ENCODE peak calls at places on chromosomes 1 and 21, in ten cellular contexts. P, T, W, O, I, S, U, G, J and X are unnamed samples.

GRCh38 chr1:35032384-35032739 is 617 bp upstream of the ZMYM6 start:
- DNase-seq in I (no peak), S (no peak), O (no peak), G (no peak), U (no peak), P (no peak), T (no peak), J (no peak), W (no peak), X (no peak)

GRCh38 chr1:25031601-25031965 is 101.5 kb upstream of the RUNX3 start:
- DNase-seq in P (no peak), U (no peak), W (no peak), O (peak), T (no peak), J (peak), I (no peak), G (no peak), S (no peak), X (peak)

GRCh38 chr1:206911064-206911663 is 10.6 kb downstream of the FCMR start:
- DNase-seq in J (peak), G (peak), T (no peak), W (no peak), I (no peak), U (peak), O (peak), P (no peak), S (no peak), X (peak)

GRCh38 chr1:110690966-110691365 is 16.2 kb upstream of the KCNA3 start:
- DNase-seq in O (no peak), W (no peak), G (no peak), S (no peak), J (no peak), I (no peak), P (no peak), U (no peak), T (no peak), X (no peak)

GRCh38 chr21:42012763-42013329 is 2.7 kb upstream of the ZBTB21 start:
- DNase-seq in O (no peak), J (no peak), I (no peak), U (no peak), W (no peak), G (no peak), S (no peak), P (no peak), T (no peak), X (no peak)

GRCh38 chr21:45146801-45147200 is 72.4 kb downstream of the ADARB1 start:
- DNase-seq in G (no peak), J (no peak), P (no peak), W (no peak), S (no peak), T (no peak), O (no peak), I (no peak), U (no peak), X (no peak)

GRCh38 chr1:12627308-12627707 is 9.3 kb upstream of the DHRS3 start:
- DNase-seq in W (no peak), I (no peak), O (no peak), P (no peak), S (no peak), T (no peak), U (no peak), G (no peak), J (no peak), X (no peak)

GRCh38 chr1:7447736-7448135 is 323.4 kb upstream of the VAMP3 start:
- DNase-seq in W (no peak), U (no peak), S (no peak), P (no peak), G (no peak), J (no peak), I (no peak), O (no peak), T (no peak), X (no peak)

GRCh38 chr1:211741799-211742198 is 66.4 kb upstream of the NEK2 start:
- DNase-seq in W (no peak), S (no peak), T (no peak), I (no peak), U (no peak), J (no peak), O (no peak), P (no peak), G (no peak), X (no peak)

GRCh38 chr1:224287714-224288113 is 42.3 kb downstream of the NVL start:
- DNase-seq in G (no peak), T (no peak), J (no peak), W (no peak), P (peak), S (no peak), U (no peak), I (peak), O (no peak), X (no peak)

GRCh38 chr21:29360799-29361765 is 62.4 kb downstream of the BACH1 start:
- DNase-seq in P (no peak), G (peak), I (no peak), S (no peak), T (no peak), W (no peak), J (no peak), O (no peak), U (peak), X (no peak)
- TF ChIP-seq CTCF in P (peak), G (peak), I (no peak), S (peak), T (peak), W (peak), J (no peak), O (no peak), U (no peak), X (no peak)

GRCh38 chr1:15153184-15153841 is at the start of gene TMEM51:
- DNase-seq in G (peak), J (peak), W (no peak), P (peak), S (peak), U (peak), T (peak), I (no peak), O (peak), X (peak)
- TF ChIP-seq CTCF in G (no peak), J (no peak), W (no peak), P (no peak), S (no peak), U (no peak), T (no peak), I (no peak), O (no peak), X (no peak)

GRCh38 chr1:160620942-160621632 is 25.8 kb downstream of the SLAMF1 start:
- DNase-seq in T (no peak), G (no peak), U (no peak), I (peak), P (no peak), O (no peak), S (no peak), J (no peak), W (no peak), X (no peak)

GRCh38 chr1:160619742-160620277 is 27.0 kb downstream of the SLAMF1 start:
- DNase-seq in G (no peak), P (no peak), J (no peak), U (no peak), I (peak), O (no peak), W (no peak), S (no peak), T (no peak), X (no peak)

GRCh38 chr1:160621633-160622413 is 25.0 kb downstream of the SLAMF1 start:
- DNase-seq in I (peak), J (no peak), O (no peak), T (no peak), U (no peak), G (no peak), W (no peak), S (no peak), P (no peak), X (no peak)

GRCh38 chr1:160618327-160618726 is 28.5 kb downstream of the SLAMF1 start:
- DNase-seq in P (no peak), I (peak), W (no peak), O (no peak), G (no peak), J (no peak), U (no peak), S (no peak), T (no peak), X (no peak)

DNA sequence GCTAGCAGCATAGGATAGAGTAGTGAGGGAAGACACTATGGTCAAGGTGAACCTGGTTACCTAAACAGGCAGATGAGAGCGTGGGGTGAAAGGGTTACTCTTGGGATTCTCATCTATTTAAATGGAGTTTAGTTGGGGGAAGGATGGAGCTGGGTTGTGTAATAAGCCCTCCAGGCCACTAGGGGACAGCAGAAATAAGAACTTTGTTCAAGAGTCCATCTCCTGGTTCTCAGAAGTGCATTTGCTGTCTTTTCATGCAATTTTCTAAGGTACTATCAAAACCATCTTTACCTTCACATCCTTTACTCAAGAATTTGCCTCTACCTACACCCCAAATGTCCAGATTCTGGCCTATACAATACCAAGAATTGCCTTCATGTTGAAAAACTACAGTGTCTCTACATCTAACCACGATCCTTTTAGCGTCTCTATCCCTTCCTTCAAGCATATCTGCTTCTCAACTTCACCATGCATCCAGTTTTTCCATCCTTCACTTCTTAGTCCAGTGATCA is 28.0 kb downstream of the SLAMF1 start:
- DNase-seq in G (no peak), I (peak), P (no peak), J (no peak), T (peak), S (no peak), W (no peak), U (no peak), O (no peak), X (no peak)
- TF ChIP-seq CTCF in G (peak), I (peak), P (peak), J (peak), T (peak), S (peak), W (peak), U (no peak), O (peak), X (peak)

GRCh38 chr1:74716822-74717221 is 16.0 kb downstream of the CRYZ start:
- DNase-seq in W (no peak), S (no peak), J (no peak), G (no peak), I (no peak), U (no peak), O (no peak), P (no peak), T (no peak), X (no peak)
- TF ChIP-seq CTCF in W (no peak), S (no peak), J (no peak), G (no peak), I (no peak), U (no peak), O (no peak), P (no peak), T (no peak), X (no peak)

DNA sequence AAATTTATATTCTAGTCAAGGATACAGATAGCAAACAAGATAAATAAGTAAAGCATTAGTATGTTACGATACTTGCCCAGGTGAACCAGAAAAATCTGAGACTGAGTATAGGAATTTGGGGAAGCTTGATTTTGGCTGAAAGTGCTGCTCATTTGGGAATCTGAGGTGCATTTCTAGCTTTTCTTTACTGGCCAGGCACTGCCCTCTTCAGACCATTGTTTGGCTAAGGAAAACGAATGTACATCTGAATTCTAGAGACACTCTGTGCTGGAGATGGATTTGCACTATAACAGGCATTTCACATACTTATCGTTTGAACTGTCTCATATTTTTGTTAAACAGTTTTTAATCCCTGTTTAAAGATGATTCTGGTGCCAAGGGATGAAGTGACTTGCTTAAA is 23.4 kb downstream of the ARID1A start:
- DNase-seq in W (no peak), G (no peak), T (no peak), J (no peak), O (no peak), I (no peak), P (no peak), U (no peak), S (no peak), X (no peak)
- TF ChIP-seq CTCF in W (no peak), G (peak), T (no peak), J (peak), O (peak), I (no peak), P (no peak), U (peak), S (no peak), X (no peak)

DNA sequence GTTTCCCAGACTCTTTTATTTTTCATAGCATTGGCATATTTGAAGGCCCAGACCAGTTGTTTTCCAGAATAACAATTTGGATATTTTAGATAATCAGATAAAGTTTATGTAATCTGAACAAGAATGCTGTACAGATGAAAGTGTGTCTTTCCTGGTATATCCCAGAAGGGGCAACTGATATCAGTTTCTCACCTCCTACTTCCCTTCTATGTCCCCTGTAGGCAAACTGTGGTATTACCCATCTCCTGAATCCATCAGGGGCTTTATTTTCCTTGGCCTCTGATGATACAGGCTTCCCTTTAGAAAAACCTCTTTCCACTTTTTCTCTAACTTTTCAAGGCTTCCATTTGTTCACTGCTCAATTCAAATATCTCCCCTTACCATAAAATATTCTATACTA is 87.5 kb upstream of the RGS1 start:
- DNase-seq in P (no peak), I (no peak), U (no peak), S (no peak), J (no peak), O (no peak), T (no peak), W (no peak), G (no peak), X (no peak)
- TF ChIP-seq CTCF in P (peak), I (peak), U (peak), S (peak), J (no peak), O (no peak), T (peak), W (no peak), G (no peak), X (no peak)

DNA sequence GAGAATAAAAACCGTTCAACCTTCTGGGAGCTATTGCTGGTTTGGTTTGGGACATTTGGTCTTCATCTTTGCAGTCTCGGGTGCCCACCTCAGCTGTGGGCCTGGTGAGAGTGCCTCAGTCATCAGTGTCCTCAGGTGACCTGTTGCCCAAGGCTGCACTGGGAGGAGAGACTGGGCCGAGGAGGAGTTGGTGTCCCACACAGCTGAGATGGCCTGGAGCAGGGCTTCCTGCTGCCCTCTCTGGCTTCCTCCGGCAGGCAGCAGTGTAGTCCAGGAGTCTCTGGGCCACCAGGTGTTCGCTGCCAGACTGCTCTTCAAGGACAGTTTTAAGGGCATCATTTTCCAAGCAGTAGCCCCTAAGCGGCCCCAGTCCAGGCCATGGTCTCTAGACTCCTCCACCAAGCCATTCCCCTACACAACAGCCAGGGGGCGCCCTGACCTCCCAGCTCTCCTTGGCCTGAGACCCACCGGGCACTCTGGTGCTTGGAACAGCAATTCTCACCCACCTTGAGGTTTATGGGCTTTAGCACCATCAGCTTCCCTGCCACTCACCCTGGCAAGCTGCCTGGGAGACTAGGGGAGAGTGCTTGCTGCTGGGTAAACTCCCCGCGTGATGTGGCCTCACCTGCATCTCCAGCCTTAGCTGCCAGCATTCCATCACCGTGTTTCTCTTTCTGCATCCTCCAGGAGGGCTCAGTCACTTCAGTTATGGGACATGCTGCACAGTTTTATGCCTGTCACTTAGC is 9.1 kb upstream of the SYTL1 start:
- DNase-seq in O (peak), W (no peak), G (peak), I (no peak), T (peak), S (peak), J (peak), U (peak), P (peak), X (peak)
- TF ChIP-seq CTCF in O (peak), W (peak), G (peak), I (peak), T (peak), S (peak), J (peak), U (peak), P (peak), X (peak)

GRCh38 chr1:197141556-197141955 is 4.9 kb downstream of the ASPM start:
- DNase-seq in J (peak), G (no peak), I (no peak), U (no peak), O (no peak), W (no peak), T (no peak), P (no peak), S (no peak), X (no peak)
- TF ChIP-seq CTCF in J (no peak), G (no peak), I (no peak), U (no peak), O (no peak), W (no peak), T (no peak), P (no peak), S (no peak), X (no peak)

GRCh38 chr1:201468501-201468843 is 516 bp downstream of the PHLDA3 start:
- DNase-seq in W (peak), S (peak), U (no peak), J (no peak), O (peak), I (no peak), P (peak), T (peak), G (no peak), X (peak)
- TF ChIP-seq CTCF in W (no peak), S (no peak), U (no peak), J (no peak), O (peak), I (no peak), P (no peak), T (no peak), G (no peak), X (no peak)

DNA sequence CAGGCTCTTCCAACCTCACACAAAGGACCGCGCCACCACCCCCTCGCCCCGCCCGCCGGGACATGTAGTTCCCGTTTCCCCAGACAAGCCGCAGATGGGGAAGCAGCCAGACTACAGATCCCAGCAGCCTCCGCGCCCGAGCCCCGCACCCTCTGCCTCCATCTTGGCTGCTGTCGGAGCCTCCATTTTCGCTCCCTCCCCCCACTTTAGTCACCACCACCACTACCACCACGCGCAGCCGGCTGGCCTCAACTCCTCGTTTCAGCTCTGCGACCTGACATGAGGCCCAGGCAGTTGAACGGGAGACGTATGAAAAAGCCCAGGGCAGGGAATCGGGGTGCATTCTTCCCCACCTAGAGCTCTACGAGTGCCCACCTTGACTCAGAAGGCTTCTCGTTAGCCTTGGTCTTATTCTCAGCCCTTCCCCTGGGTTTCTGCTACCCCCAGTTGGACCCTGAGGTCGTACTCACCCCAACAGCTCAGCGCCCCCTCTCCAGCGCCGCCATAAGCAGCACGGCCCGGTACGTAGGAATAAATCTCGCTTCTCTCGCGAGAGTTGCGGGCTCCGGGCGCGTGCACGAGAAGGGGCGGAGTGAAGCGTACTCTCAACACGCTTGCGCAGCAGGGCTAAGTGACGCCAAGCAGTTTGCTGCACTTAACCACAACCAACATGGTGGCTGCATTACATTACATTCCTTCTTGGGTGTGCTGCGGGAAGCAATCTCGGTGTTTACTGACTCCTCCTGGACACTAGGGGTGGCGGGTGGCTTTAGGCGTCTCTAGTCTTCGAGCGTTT is at the start of gene CSDE1:
- DNase-seq in G (peak), O (peak), J (peak), S (peak), I (peak), T (peak), W (peak), P (peak), U (peak), X (peak)
- TF ChIP-seq CTCF in G (peak), O (peak), J (peak), S (peak), I (peak), T (peak), W (peak), P (peak), U (peak), X (peak)